ENCODE peak calls at places on chromosomes 6 and 20, in seven cellular contexts. I is endothelial cell; L is renal cortical epithelial cell; W is activated T-helper 2 cell treated with anti-CD3 and anti-CD28 coated beads, Interferon-gamma antibody, Interleukin-2, Interleukin-4, amounts not matched to agents 10 μg/mL and 5 μg/mL and 100 μg/mL, durations not matched to agents 14 hours and 24 hours and 36 hours; Y is brain microvascular endothelial cell; F is T-helper 9 cell; V is putamen. U is an unnamed sample.

GRCh38 chr6:27893836-27894807 is 18.1 kb downstream of the OR2B2 start:
- DNase-seq in I (peak; percentile 89), L (peak; percentile 94), W (peak; percentile 79), Y (peak; percentile 96), F (peak; percentile 55), V (peak; percentile 84), U (peak; percentile 75)

GRCh38 chr20:1185781-1186334 is 1.1 kb upstream of the TMEM74B start:
- DNase-seq in I (peak; percentile 80), L (peak; percentile 5), W (peak; percentile 42), Y (no peak), F (peak; percentile 12), V (no peak), U (no peak)

GRCh38 chr6:241331-241865 is 50.9 kb upstream of the DUSP22 start:
- DNase-seq in I (no peak), L (no peak), W (no peak), Y (no peak), F (no peak), V (no peak), U (no peak)

GRCh38 chr6:81727876-81728517 is 24.5 kb downstream of the TENT5A start:
- DNase-seq in I (no peak), L (no peak), W (no peak), Y (no peak), F (no peak), V (no peak), U (no peak)

GRCh38 chr6:2961971-2962370 is 9.4 kb downstream of the SERPINB6 start:
- DNase-seq in I (no peak), L (no peak), W (no peak), Y (no peak), F (no peak), V (no peak), U (no peak)

GRCh38 chr6:117227245-117227962 is 38.0 kb upstream of the VGLL2 start:
- DNase-seq in I (no peak), L (no peak), W (no peak), Y (no peak), F (no peak), V (no peak), U (no peak)

GRCh38 chr20:61965606-61966491 is 99.8 kb downstream of the TAF4 start:
- DNase-seq in I (no peak), L (no peak), W (no peak), Y (no peak), F (no peak), V (no peak), U (no peak)

GRCh38 chr6:4344317-4344899 is 209.0 kb upstream of the ECI2 start:
- DNase-seq in I (no peak), L (no peak), W (no peak), Y (peak; percentile 29), F (no peak), V (no peak), U (peak; percentile 44)

GRCh38 chr6:44489912-44490604 is 102.6 kb downstream of the CDC5L start:
- DNase-seq in I (no peak), L (peak; percentile 99), W (no peak), Y (peak; percentile 92), F (no peak), V (no peak), U (no peak)

GRCh38 chr6:45697605-45698004 is 318.1 kb downstream of the CLIC5 start:
- DNase-seq in I (no peak), L (peak; percentile 99), W (no peak), Y (peak; percentile 99), F (no peak), V (no peak), U (no peak)

GRCh38 chr6:8269856-8270454 is 165.4 kb downstream of the SLC35B3 start:
- DNase-seq in I (no peak), L (peak; percentile 15), W (no peak), Y (no peak), F (no peak), V (no peak), U (no peak)

GRCh38 chr6:143698759-143699750 is 21.3 kb downstream of the PHACTR2 start:
- DNase-seq in I (no peak), L (no peak), W (no peak), Y (no peak), F (no peak), V (no peak), U (no peak)

GRCh38 chr6:35972471-35972985 is 51.6 kb upstream of the SRPK1 start:
- DNase-seq in I (peak; percentile 34), L (no peak), W (no peak), Y (no peak), F (no peak), V (no peak), U (no peak)

GRCh38 chr20:13425401-13425800 is 204.3 kb downstream of the ISM1 start:
- DNase-seq in I (no peak), L (no peak), W (no peak), Y (no peak), F (no peak), V (no peak), U (no peak)

GRCh38 chr6:39932386-39932785 is 1.9 kb downstream of the MOCS1 start:
- DNase-seq in I (no peak), L (no peak), W (no peak), Y (no peak), F (no peak), V (no peak), U (no peak)

GRCh38 chr6:44333273-44333919 is 9.1 kb upstream of the SPATS1 start:
- DNase-seq in I (no peak), L (no peak), W (no peak), Y (no peak), F (no peak), V (no peak), U (no peak)

GRCh38 chr6:131602913-131603312 is 25.1 kb downstream of the MED23 start:
- DNase-seq in I (no peak), L (peak; percentile 57), W (no peak), Y (peak; percentile 90), F (no peak), V (no peak), U (no peak)

GRCh38 chr6:158031445-158032353 is 50.0 kb downstream of the SYNJ2 start:
- DNase-seq in I (no peak), L (peak; percentile 88), W (no peak), Y (peak; percentile 91), F (no peak), V (no peak), U (peak; percentile 48)

GRCh38 chr6:147618927-147619326 is 110.4 kb downstream of the SAMD5 start:
- DNase-seq in I (no peak), L (no peak), W (no peak), Y (no peak), F (no peak), V (no peak), U (no peak)

U was measured in KG1.